ENCODE peak calls at places on chromosomes 2 and 18, in eight cellular contexts. One of them, this sample, is unnamed.

GRCh38 chr2:16253291-16253690 is 312.9 kb downstream of the MYCN start:
- DNase-seq in HepG2: no peak
- DNase-seq in sigmoid colon: no peak
- DNase-seq in K562: no peak
- DNase-seq in transverse colon: no peak
- DNase-seq in tibial nerve: no peak
- DNase-seq in A549: no peak
- DNase-seq in stomach: no peak
- DNase-seq in this sample: no peak

GRCh38 chr2:72780483-72780882 is 45.4 kb downstream of the EXOC6B start:
- DNase-seq in HepG2: peak
- DNase-seq in sigmoid colon: no peak
- DNase-seq in K562: no peak
- DNase-seq in transverse colon: no peak
- DNase-seq in tibial nerve: no peak
- DNase-seq in A549: peak
- DNase-seq in stomach: no peak
- DNase-seq in this sample: no peak

GRCh38 chr2:63888053-63888452 is 46.4 kb downstream of the UGP2 start:
- DNase-seq in HepG2: no peak
- DNase-seq in sigmoid colon: no peak
- DNase-seq in K562: no peak
- DNase-seq in transverse colon: no peak
- DNase-seq in tibial nerve: no peak
- DNase-seq in A549: no peak
- DNase-seq in stomach: no peak
- DNase-seq in this sample: no peak

GRCh38 chr2:98269274-98269673 is 77.0 kb upstream of the CNGA3 start:
- DNase-seq in HepG2: peak
- DNase-seq in sigmoid colon: no peak
- DNase-seq in K562: peak
- DNase-seq in transverse colon: no peak
- DNase-seq in tibial nerve: no peak
- DNase-seq in A549: peak
- DNase-seq in stomach: no peak
- DNase-seq in this sample: no peak

GRCh38 chr2:242046184-242046826 is 176.8 kb downstream of the RTP5 start:
- DNase-seq in HepG2: no peak
- DNase-seq in sigmoid colon: peak
- DNase-seq in K562: no peak
- DNase-seq in transverse colon: no peak
- DNase-seq in tibial nerve: no peak
- DNase-seq in A549: no peak
- DNase-seq in stomach: no peak
- DNase-seq in this sample: no peak

GRCh38 chr2:232890896-232891601 is 21.0 kb downstream of the SNORC start:
- DNase-seq in HepG2: no peak
- DNase-seq in sigmoid colon: no peak
- DNase-seq in K562: peak
- DNase-seq in transverse colon: no peak
- DNase-seq in tibial nerve: peak
- DNase-seq in A549: no peak
- DNase-seq in stomach: peak
- DNase-seq in this sample: no peak

GRCh38 chr18:56327171-56327885 is 311.1 kb downstream of the TXNL1 start:
- DNase-seq in HepG2: no peak
- DNase-seq in sigmoid colon: no peak
- DNase-seq in K562: no peak
- DNase-seq in transverse colon: no peak
- DNase-seq in tibial nerve: no peak
- DNase-seq in A549: no peak
- DNase-seq in stomach: no peak
- DNase-seq in this sample: no peak

GRCh38 chr18:54786211-54786610 is 42.1 kb upstream of the RAB27B start:
- DNase-seq in HepG2: no peak
- DNase-seq in sigmoid colon: no peak
- DNase-seq in K562: no peak
- DNase-seq in transverse colon: no peak
- DNase-seq in tibial nerve: no peak
- DNase-seq in A549: no peak
- DNase-seq in stomach: no peak
- DNase-seq in this sample: no peak

GRCh38 chr2:170930132-170931109 is 1.4 kb downstream of the GORASP2 start:
- DNase-seq in HepG2: peak
- DNase-seq in sigmoid colon: no peak
- DNase-seq in K562: peak
- DNase-seq in transverse colon: peak
- DNase-seq in tibial nerve: no peak
- DNase-seq in A549: peak
- DNase-seq in stomach: no peak
- DNase-seq in this sample: no peak

GRCh38 chr2:140551291-140551690 is 1579.5 kb downstream of the LRP1B start:
- DNase-seq in HepG2: no peak
- DNase-seq in sigmoid colon: no peak
- DNase-seq in K562: no peak
- DNase-seq in transverse colon: no peak
- DNase-seq in tibial nerve: no peak
- DNase-seq in A549: no peak
- DNase-seq in stomach: no peak
- DNase-seq in this sample: no peak

GRCh38 chr2:70959851-70960832 is 18.3 kb upstream of the ANKRD53 start:
- DNase-seq in HepG2: no peak
- DNase-seq in sigmoid colon: no peak
- DNase-seq in K562: peak
- DNase-seq in transverse colon: no peak
- DNase-seq in tibial nerve: no peak
- DNase-seq in A549: no peak
- DNase-seq in stomach: peak
- DNase-seq in this sample: no peak

GRCh38 chr2:106193491-106193976 is 567 bp downstream of the UXS1 start:
- DNase-seq in HepG2: peak
- DNase-seq in sigmoid colon: no peak
- DNase-seq in K562: peak
- DNase-seq in transverse colon: peak
- DNase-seq in tibial nerve: no peak
- DNase-seq in A549: no peak
- DNase-seq in stomach: peak
- DNase-seq in this sample: peak

GRCh38 chr2:241680827-241681599 is 5.6 kb downstream of the DTYMK start:
- DNase-seq in HepG2: no peak
- DNase-seq in sigmoid colon: peak
- DNase-seq in K562: no peak
- DNase-seq in transverse colon: no peak
- DNase-seq in tibial nerve: no peak
- DNase-seq in A549: peak
- DNase-seq in stomach: no peak
- DNase-seq in this sample: no peak

GRCh38 chr18:13136056-13136688 is 82.4 kb upstream of the LDLRAD4 start:
- DNase-seq in HepG2: no peak
- DNase-seq in sigmoid colon: no peak
- DNase-seq in K562: no peak
- DNase-seq in transverse colon: peak
- DNase-seq in tibial nerve: no peak
- DNase-seq in A549: no peak
- DNase-seq in stomach: no peak
- DNase-seq in this sample: no peak

GRCh38 chr18:77495079-77495478 is 245.4 kb downstream of the GALR1 start:
- DNase-seq in HepG2: no peak
- DNase-seq in sigmoid colon: no peak
- DNase-seq in K562: no peak
- DNase-seq in transverse colon: no peak
- DNase-seq in tibial nerve: no peak
- DNase-seq in A549: no peak
- DNase-seq in stomach: no peak
- DNase-seq in this sample: no peak

GRCh38 chr2:25043241-25043867 is 1.5 kb downstream of the EFR3B start:
- DNase-seq in HepG2: no peak
- DNase-seq in sigmoid colon: peak
- DNase-seq in K562: no peak
- DNase-seq in transverse colon: no peak
- DNase-seq in tibial nerve: no peak
- DNase-seq in A549: peak
- DNase-seq in stomach: no peak
- DNase-seq in this sample: no peak

GRCh38 chr2:65265090-65266045 is 37.7 kb downstream of the ACTR2 start:
- DNase-seq in HepG2: peak
- DNase-seq in sigmoid colon: no peak
- DNase-seq in K562: peak
- DNase-seq in transverse colon: no peak
- DNase-seq in tibial nerve: no peak
- DNase-seq in A549: peak
- DNase-seq in stomach: no peak
- DNase-seq in this sample: peak

GRCh38 chr2:37636209-37637077 is 35.0 kb downstream of the CDC42EP3 start:
- DNase-seq in HepG2: no peak
- DNase-seq in sigmoid colon: no peak
- DNase-seq in K562: no peak
- DNase-seq in transverse colon: no peak
- DNase-seq in tibial nerve: no peak
- DNase-seq in A549: no peak
- DNase-seq in stomach: no peak
- DNase-seq in this sample: no peak
- TF ChIP-seq EP300 in HepG2: no peak
- TF ChIP-seq EP300 in sigmoid colon: no peak
- TF ChIP-seq EP300 in K562: no peak
- TF ChIP-seq EP300 in transverse colon: no peak
- TF ChIP-seq EP300 in tibial nerve: no peak
- TF ChIP-seq EP300 in A549: no peak
- TF ChIP-seq EP300 in stomach: no peak
- TF ChIP-seq EP300 in this sample: no peak

GRCh38 chr18:73750052-73750451 is 397.6 kb downstream of the FBXO15 start:
- DNase-seq in HepG2: no peak
- DNase-seq in sigmoid colon: no peak
- DNase-seq in K562: no peak
- DNase-seq in transverse colon: no peak
- DNase-seq in tibial nerve: no peak
- DNase-seq in A549: no peak
- DNase-seq in stomach: no peak
- DNase-seq in this sample: no peak

GRCh38 chr18:73749304-73749703 is 398.3 kb downstream of the FBXO15 start:
- DNase-seq in HepG2: no peak
- DNase-seq in sigmoid colon: no peak
- DNase-seq in K562: no peak
- DNase-seq in transverse colon: no peak
- DNase-seq in tibial nerve: no peak
- DNase-seq in A549: no peak
- DNase-seq in stomach: no peak
- DNase-seq in this sample: no peak

GRCh38 chr18:73752965-73753364 is 394.7 kb downstream of the FBXO15 start:
- DNase-seq in HepG2: no peak
- DNase-seq in sigmoid colon: no peak
- DNase-seq in K562: no peak
- DNase-seq in transverse colon: no peak
- DNase-seq in tibial nerve: no peak
- DNase-seq in A549: peak
- DNase-seq in stomach: no peak
- DNase-seq in this sample: no peak

GRCh38 chr18:73756256-73757091 is 391.2 kb downstream of the FBXO15 start:
- DNase-seq in HepG2: no peak
- DNase-seq in sigmoid colon: no peak
- DNase-seq in K562: no peak
- DNase-seq in transverse colon: no peak
- DNase-seq in tibial nerve: no peak
- DNase-seq in A549: peak
- DNase-seq in stomach: no peak
- DNase-seq in this sample: no peak

GRCh38 chr18:73752546-73752945 is 395.1 kb downstream of the FBXO15 start:
- DNase-seq in HepG2: no peak
- DNase-seq in sigmoid colon: no peak
- DNase-seq in K562: no peak
- DNase-seq in transverse colon: no peak
- DNase-seq in tibial nerve: no peak
- DNase-seq in A549: peak
- DNase-seq in stomach: no peak
- DNase-seq in this sample: no peak
- TF ChIP-seq EP300 in HepG2: no peak
- TF ChIP-seq EP300 in sigmoid colon: no peak
- TF ChIP-seq EP300 in K562: no peak
- TF ChIP-seq EP300 in transverse colon: no peak
- TF ChIP-seq EP300 in tibial nerve: no peak
- TF ChIP-seq EP300 in A549: no peak
- TF ChIP-seq EP300 in stomach: no peak
- TF ChIP-seq EP300 in this sample: no peak

GRCh38 chr2:17717666-17718065 is 35.9 kb downstream of the SMC6 start:
- DNase-seq in HepG2: no peak
- DNase-seq in sigmoid colon: no peak
- DNase-seq in K562: no peak
- DNase-seq in transverse colon: no peak
- DNase-seq in tibial nerve: no peak
- DNase-seq in A549: no peak
- DNase-seq in stomach: no peak
- DNase-seq in this sample: no peak

GRCh38 chr2:17718689-17719088 is 34.9 kb downstream of the SMC6 start:
- DNase-seq in HepG2: no peak
- DNase-seq in sigmoid colon: no peak
- DNase-seq in K562: no peak
- DNase-seq in transverse colon: no peak
- DNase-seq in tibial nerve: no peak
- DNase-seq in A549: no peak
- DNase-seq in stomach: no peak
- DNase-seq in this sample: no peak

GRCh38 chr2:17719562-17720371 is 33.8 kb downstream of the SMC6 start:
- DNase-seq in HepG2: no peak
- DNase-seq in sigmoid colon: no peak
- DNase-seq in K562: peak
- DNase-seq in transverse colon: no peak
- DNase-seq in tibial nerve: no peak
- DNase-seq in A549: peak
- DNase-seq in stomach: no peak
- DNase-seq in this sample: no peak
- TF ChIP-seq EP300 in HepG2: no peak
- TF ChIP-seq EP300 in sigmoid colon: no peak
- TF ChIP-seq EP300 in K562: no peak
- TF ChIP-seq EP300 in transverse colon: no peak
- TF ChIP-seq EP300 in tibial nerve: no peak
- TF ChIP-seq EP300 in A549: no peak
- TF ChIP-seq EP300 in stomach: no peak
- TF ChIP-seq EP300 in this sample: no peak

GRCh38 chr2:9738062-9738717 is 105.1 kb upstream of the TAF1B start:
- DNase-seq in HepG2: no peak
- DNase-seq in sigmoid colon: no peak
- DNase-seq in K562: no peak
- DNase-seq in transverse colon: no peak
- DNase-seq in tibial nerve: no peak
- DNase-seq in A549: no peak
- DNase-seq in stomach: no peak
- DNase-seq in this sample: no peak

GRCh38 chr2:9740382-9741040 is 102.8 kb upstream of the TAF1B start:
- DNase-seq in HepG2: no peak
- DNase-seq in sigmoid colon: no peak
- DNase-seq in K562: no peak
- DNase-seq in transverse colon: no peak
- DNase-seq in tibial nerve: no peak
- DNase-seq in A549: no peak
- DNase-seq in stomach: no peak
- DNase-seq in this sample: no peak

GRCh38 chr2:9738718-9739496 is 104.4 kb upstream of the TAF1B start:
- DNase-seq in HepG2: no peak
- DNase-seq in sigmoid colon: no peak
- DNase-seq in K562: no peak
- DNase-seq in transverse colon: peak
- DNase-seq in tibial nerve: no peak
- DNase-seq in A549: no peak
- DNase-seq in stomach: no peak
- DNase-seq in this sample: no peak

GRCh38 chr2:9741110-9741509 is 102.2 kb upstream of the TAF1B start:
- DNase-seq in HepG2: no peak
- DNase-seq in sigmoid colon: no peak
- DNase-seq in K562: no peak
- DNase-seq in transverse colon: no peak
- DNase-seq in tibial nerve: no peak
- DNase-seq in A549: no peak
- DNase-seq in stomach: no peak
- DNase-seq in this sample: no peak

GRCh38 chr2:9739508-9739907 is 103.8 kb upstream of the TAF1B start:
- DNase-seq in HepG2: no peak
- DNase-seq in sigmoid colon: peak
- DNase-seq in K562: no peak
- DNase-seq in transverse colon: peak
- DNase-seq in tibial nerve: no peak
- DNase-seq in A549: no peak
- DNase-seq in stomach: peak
- DNase-seq in this sample: peak
- TF ChIP-seq EP300 in HepG2: no peak
- TF ChIP-seq EP300 in sigmoid colon: no peak
- TF ChIP-seq EP300 in K562: no peak
- TF ChIP-seq EP300 in transverse colon: no peak
- TF ChIP-seq EP300 in tibial nerve: peak
- TF ChIP-seq EP300 in A549: no peak
- TF ChIP-seq EP300 in stomach: no peak
- TF ChIP-seq EP300 in this sample: no peak

This sample was measured in ovary.